ENCODE peak calls at places on chromosomes 11 and 22, in ten cellular contexts. D is lung; S is PC-3; B is iPS DF 6.9; L is IMR-90; P is thoracic aorta; W is CD8-positive, alpha-beta memory T cell; E is transverse colon; K is Caco-2; N is pancreas. T is an unnamed sample.

GRCh38 chr11:93025558-93026255 is 56.3 kb downstream of the MTNR1B start:
- DNase-seq in K (no peak), P (no peak), E (no peak), S (peak; percentile 18), W (no peak), D (no peak), N (no peak), B (no peak), L (no peak), T (no peak)

GRCh38 chr11:8337396-8337795 is 73.7 kb upstream of the LMO1 start:
- DNase-seq in W (no peak), L (no peak), N (no peak), D (no peak), E (no peak), P (no peak), B (no peak), S (no peak), K (no peak), T (no peak)

GRCh38 chr22:31044262-31044861 is 36.8 kb upstream of the SMTN start:
- DNase-seq in L (peak; percentile 74), P (peak; percentile 60), K (no peak), E (peak; percentile 61), D (peak; percentile 36), B (no peak), W (no peak), N (peak; percentile 38), S (no peak), T (peak; percentile 46)

GRCh38 chr22:46052331-46052771 is 75.4 kb upstream of the WNT7B start:
- DNase-seq in N (no peak), L (no peak), P (no peak), E (peak; percentile 14), B (no peak), K (peak; percentile 26), W (peak; percentile 13), D (no peak), S (no peak), T (no peak)

GRCh38 chr11:103358251-103358650 is 249.0 kb downstream of the DYNC2H1 start:
- DNase-seq in N (no peak), S (no peak), E (no peak), L (peak; percentile 71), B (no peak), D (no peak), W (no peak), K (peak; percentile 20), P (no peak), T (no peak)

GRCh38 chr22:50296658-50297490 is 10.6 kb downstream of the PLXNB2 start:
- DNase-seq in K (no peak), S (no peak), N (no peak), W (no peak), P (no peak), L (no peak), E (no peak), D (no peak), B (no peak), T (no peak)

GRCh38 chr22:46312056-46312455 is 15.4 kb downstream of the GTSE1 start:
- DNase-seq in K (no peak), S (no peak), E (no peak), W (peak; percentile 44), P (no peak), B (no peak), L (no peak), D (no peak), N (no peak), T (no peak)

GRCh38 chr11:65468874-65469333 is 29.9 kb upstream of the MALAT1 start:
- DNase-seq in S (peak; percentile 96), B (no peak), P (no peak), N (peak; percentile 89), W (peak; percentile 75), D (peak; percentile 87), L (no peak), E (peak; percentile 94), K (peak; percentile 94), T (no peak)

GRCh38 chr22:33837806-33838205 is 82.5 kb downstream of the LARGE1 start:
- DNase-seq in D (no peak), W (no peak), L (no peak), P (no peak), K (no peak), N (no peak), E (no peak), S (no peak), B (no peak), T (no peak)

GRCh38 chr22:32761251-32761903 is 40.1 kb upstream of the TIMP3 start:
- DNase-seq in E (no peak), S (no peak), B (no peak), P (no peak), L (peak; percentile 79), K (no peak), N (no peak), W (no peak), D (no peak), T (peak; percentile 46)

GRCh38 chr11:2798951-2799761 is 86.4 kb downstream of the CDKN1C start:
- DNase-seq in N (peak; percentile 7), E (peak; percentile 2), W (no peak), K (no peak), S (no peak), B (no peak), P (no peak), L (peak; percentile 38), D (peak; percentile 27), T (no peak)

GRCh38 chr11:67311051-67311555 is 7.8 kb downstream of the SSH3 start:
- DNase-seq in S (no peak), K (peak; percentile 46), W (no peak), P (no peak), D (no peak), B (no peak), E (no peak), N (no peak), L (no peak), T (no peak)

GRCh38 chr11:73975479-73975757 is 7.2 kb downstream of the UCP2 start:
- DNase-seq in W (peak; percentile 23), S (no peak), B (no peak), L (no peak), E (no peak), N (no peak), D (no peak), P (no peak), K (peak; percentile 30), T (no peak)
- H3K4me3 ChIP-seq in W (no peak overlapping the region), S (no peak overlapping the region), B (no peak overlapping the region), L (no peak overlapping the region), E (no peak overlapping the region), N (no peak overlapping the region), D (no peak overlapping the region), P (no peak overlapping the region), K (no peak overlapping the region), T (no peak overlapping the region)

DNA sequence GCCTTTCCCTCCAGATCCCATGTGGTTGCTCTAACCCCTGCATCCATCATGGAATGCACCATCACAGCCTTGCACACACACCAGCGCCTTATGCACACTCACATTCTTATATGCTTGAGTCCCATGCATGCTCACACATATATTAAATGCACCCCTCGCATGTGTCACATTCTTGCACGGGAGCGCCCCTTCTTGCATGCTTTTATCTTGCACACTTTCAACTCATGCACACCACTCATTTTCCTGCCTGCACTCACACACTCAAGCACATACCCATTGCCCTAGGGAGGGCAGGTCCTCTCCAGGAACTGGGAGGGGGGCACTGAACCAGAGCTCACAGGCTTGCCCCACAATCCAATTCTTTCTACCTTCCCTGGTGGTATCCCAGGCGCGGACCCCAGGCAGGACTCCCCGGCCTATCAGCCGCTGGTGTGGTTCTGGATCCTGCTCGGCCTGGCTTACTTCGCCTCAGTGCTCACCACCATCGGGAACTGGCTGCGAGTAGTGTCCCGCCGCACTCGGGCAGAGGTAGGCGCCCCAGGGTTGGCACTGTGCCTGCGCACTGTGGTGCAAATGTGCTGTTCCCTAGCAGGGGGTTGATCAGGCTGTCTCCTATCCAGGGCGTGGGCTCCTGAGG is 2.3 kb upstream of the CATSPERZ start:
- DNase-seq in D (no peak), P (no peak), B (no peak), K (no peak), W (no peak), E (peak; percentile 38), S (no peak), N (no peak), L (no peak), T (no peak)
- H3K27me3 ChIP-seq in D (no peaks in the 10 kb centered on the region), P (peaks cover 23% of the 10 kb centered on the region), B (peaks cover 79% of the 10 kb centered on the region), K (peaks cover 4% of the 10 kb centered on the region), W (peaks cover 75% of the 10 kb centered on the region), E (peaks cover 87% of the 10 kb centered on the region), S (peaks cover 18% of the 10 kb centered on the region), N (peaks cover 4% of the 10 kb centered on the region), L (peaks cover 78% of the 10 kb centered on the region), T (peaks cover 75% of the 10 kb centered on the region)

DNA sequence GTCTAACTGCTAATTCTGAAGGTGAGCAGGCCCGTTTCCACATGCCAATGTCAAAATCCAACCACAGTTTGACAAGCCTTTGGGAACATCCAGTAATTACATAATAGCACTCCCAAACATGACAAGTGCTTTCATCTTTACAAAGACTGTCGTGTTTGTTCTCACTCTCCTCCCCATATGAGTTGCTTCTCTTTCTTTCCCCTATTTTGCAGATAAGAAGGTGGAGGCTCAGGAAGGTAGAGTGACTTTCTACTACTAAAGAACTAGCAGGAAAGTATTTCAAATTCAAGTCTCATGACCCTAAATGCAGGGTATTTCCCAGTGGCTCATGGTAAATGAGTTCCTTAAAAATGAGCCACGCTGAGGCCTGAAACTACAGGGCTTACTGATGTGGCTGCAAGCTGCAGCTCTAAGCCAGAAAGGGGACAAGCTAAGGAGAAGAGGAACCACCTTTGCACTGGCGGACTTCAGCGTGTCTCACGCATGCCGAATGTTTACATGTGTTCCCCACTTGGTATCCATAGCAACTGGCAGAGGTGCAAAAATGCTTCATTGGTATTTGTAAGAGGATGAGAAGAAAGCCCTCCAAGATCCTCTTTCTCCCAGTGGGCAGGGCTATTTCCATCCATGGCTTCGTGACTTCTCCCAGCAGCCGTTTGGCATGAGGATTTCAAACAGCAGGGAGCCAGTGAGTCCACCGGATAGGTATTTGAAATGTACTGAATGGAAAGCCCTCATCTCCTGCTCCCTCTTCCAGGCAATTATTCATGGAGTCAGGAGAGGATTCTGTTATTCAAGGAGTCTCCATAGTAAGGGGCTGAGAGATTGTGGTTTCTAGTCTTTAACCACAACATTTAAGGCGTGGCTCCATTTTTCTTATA is 55.5 kb upstream of the CD44 start:
- DNase-seq in D (peak; percentile 73), S (peak; percentile 57), L (peak; percentile 98), N (peak; percentile 55), K (no peak), E (peak; percentile 61), P (peak; percentile 64), B (peak; percentile 7), W (peak; percentile 89), T (peak; percentile 88)
- H3K4me3 ChIP-seq in D (no peak overlapping the region), S (no peak overlapping the region), L (no peak overlapping the region), N (no peak overlapping the region), K (no peak overlapping the region), E (no peak overlapping the region), P (no peak overlapping the region), B (no peak overlapping the region), W (peak overlapping the region; percentile 49), T (no peak overlapping the region)

GRCh38 chr11:69799097-69799496 is 20.1 kb downstream of the FGF3 start:
- DNase-seq in S (no peak), N (no peak), K (peak; percentile 32), L (no peak), W (no peak), B (no peak), P (no peak), D (no peak), E (no peak), T (no peak)
- H3K27me3 ChIP-seq in S (no peaks in the 10 kb centered on the region), N (no peaks in the 10 kb centered on the region), K (no peaks in the 10 kb centered on the region), L (peaks cover 24% of the 10 kb centered on the region), W (no peaks in the 10 kb centered on the region), B (no peaks in the 10 kb centered on the region), P (no peaks in the 10 kb centered on the region), D (no peaks in the 10 kb centered on the region), E (no peaks in the 10 kb centered on the region), T (peaks cover 6% of the 10 kb centered on the region)